ENCODE peak calls at places on chromosomes 6 and 20, in seven cellular contexts. E is H1, I is SK-N-SH, V is HCT116, U is GM12878, Y is HepG2, A is K562. R is an unnamed sample.

GRCh38 chr6:149964243-149965190 is 774 bp downstream of the ULBP1 start:
- DNase-seq in I (peak), Y (no peak), E (peak), V (no peak), A (no peak), U (no peak), R (no peak)

GRCh38 chr6:44034931-44035345 is 92.3 kb downstream of the MRPL14 start:
- DNase-seq in V (no peak), A (no peak), Y (no peak), E (no peak), U (no peak), I (no peak), R (no peak)

GRCh38 chr6:116682334-116682712 is 1.3 kb downstream of the KPNA5 start:
- DNase-seq in E (no peak), V (no peak), Y (no peak), U (peak), A (no peak), I (peak), R (no peak)

GRCh38 chr20:14992961-14993360 is 655.5 kb upstream of the FLRT3 start:
- DNase-seq in U (no peak), I (peak), E (no peak), V (no peak), Y (peak), A (no peak), R (no peak)

GRCh38 chr6:10633216-10633615 is 61.2 kb downstream of the C6orf52 start:
- DNase-seq in I (no peak), E (no peak), A (no peak), V (peak), Y (peak), U (peak), R (no peak)

GRCh38 chr20:19110866-19111460 is 101.5 kb upstream of the SLC24A3 start:
- DNase-seq in U (no peak), I (no peak), V (no peak), Y (no peak), E (no peak), A (no peak), R (no peak)

GRCh38 chr6:22401206-22401605 is 104.4 kb upstream of the PRL start:
- DNase-seq in U (no peak), V (no peak), A (no peak), E (no peak), Y (no peak), I (no peak), R (no peak)

GRCh38 chr6:15290067-15290641 is 44.3 kb downstream of the JARID2 start:
- DNase-seq in A (no peak), E (no peak), U (no peak), I (no peak), Y (no peak), V (no peak), R (no peak)

GRCh38 chr6:4914412-4915159 is 89.3 kb downstream of the RPP40 start:
- DNase-seq in A (no peak), E (no peak), Y (no peak), U (no peak), V (no peak), I (no peak), R (no peak)

GRCh38 chr6:35449287-35449881 is 2.8 kb upstream of the FANCE start:
- DNase-seq in V (no peak), I (peak), A (peak), Y (peak), U (no peak), E (peak), R (peak)

GRCh38 chr6:56524891-56525703 is 117.6 kb downstream of the DST start:
- DNase-seq in V (no peak), I (no peak), U (no peak), E (no peak), Y (no peak), A (no peak), R (no peak)

GRCh38 chr6:24574809-24575208 is 71.2 kb downstream of the KIAA0319 start:
- DNase-seq in E (no peak), U (no peak), A (no peak), Y (no peak), I (peak), V (no peak), R (no peak)

GRCh38 chr6:166957087-166957804 is 896 bp upstream of the RNASET2 start:
- DNase-seq in V (no peak), E (peak), A (peak), Y (peak), U (no peak), I (peak), R (no peak)

GRCh38 chr20:44087051-44087856 is 99.7 kb downstream of the JPH2 start:
- DNase-seq in U (no peak), A (no peak), V (no peak), Y (no peak), I (no peak), E (no peak), R (no peak)

GRCh38 chr20:44087857-44088120 is 99.2 kb downstream of the JPH2 start:
- DNase-seq in V (no peak), U (no peak), E (no peak), I (no peak), A (no peak), Y (no peak), R (no peak)

GRCh38 chr20:44084439-44084838 is 102.5 kb downstream of the JPH2 start:
- DNase-seq in V (no peak), Y (no peak), I (no peak), A (no peak), U (no peak), E (no peak), R (no peak)

GRCh38 chr20:44084891-44085290 is 102.1 kb downstream of the JPH2 start:
- DNase-seq in V (no peak), I (no peak), A (no peak), U (no peak), E (no peak), Y (no peak), R (no peak)

GRCh38 chr20:44085616-44086434 is 101.2 kb downstream of the JPH2 start:
- DNase-seq in A (no peak), I (no peak), Y (no peak), E (no peak), V (no peak), U (no peak), R (no peak)
- TF ChIP-seq JUND in A (no peak), I (no peak), Y (no peak), E (no peak), V (no peak), U (no peak), R (no peak)

DNA sequence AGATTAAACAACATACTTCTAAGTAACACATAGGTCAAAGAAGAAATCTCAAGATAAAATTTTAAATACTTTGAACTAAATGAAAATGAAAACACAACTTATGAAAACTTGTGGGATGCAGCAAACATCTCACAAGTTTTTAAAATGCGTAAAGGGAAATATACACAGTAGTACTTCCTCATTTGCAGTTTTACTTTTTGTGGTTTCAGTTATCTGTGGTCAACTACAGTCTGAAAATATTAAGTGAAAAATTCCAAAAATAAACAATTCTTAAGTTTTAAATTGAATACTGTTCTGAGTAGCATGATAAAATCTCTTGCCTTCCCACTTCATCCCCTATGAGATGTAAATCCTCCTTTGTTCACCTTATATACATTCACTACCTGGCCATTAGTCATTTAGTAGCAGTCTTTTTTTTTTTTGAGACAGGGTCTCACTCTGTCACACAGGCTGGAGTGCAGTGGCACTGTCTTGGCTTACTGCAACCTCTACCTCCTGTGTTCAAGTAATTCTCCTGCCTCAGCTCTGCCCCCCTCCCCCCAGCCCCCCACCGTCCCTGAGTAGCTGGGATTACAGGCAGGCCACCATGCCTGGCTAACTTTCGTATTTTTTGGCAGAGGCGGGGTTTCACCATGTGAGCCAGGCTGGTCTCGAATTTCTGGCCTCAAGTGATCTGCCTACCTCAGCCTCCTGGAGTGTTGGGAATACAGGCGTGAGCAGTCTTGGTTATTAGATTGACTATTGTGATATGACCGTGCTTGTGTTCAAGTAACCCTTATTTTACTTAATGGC is 154.6 kb upstream of the AHI1 start:
- DNase-seq in U (peak), V (no peak), I (no peak), Y (no peak), A (no peak), E (no peak), R (no peak)
- TF ChIP-seq JUND in U (no peak), V (no peak), I (no peak), Y (no peak), A (no peak), E (no peak), R (no peak)

GRCh38 chr6:8983202-8983688 is 547.9 kb upstream of the SLC35B3 start:
- DNase-seq in V (peak), U (peak), I (peak), Y (peak), A (peak), E (peak), R (peak)
- TF ChIP-seq JUND in V (no peak), U (no peak), I (no peak), Y (no peak), A (no peak), E (peak), R (no peak)

DNA sequence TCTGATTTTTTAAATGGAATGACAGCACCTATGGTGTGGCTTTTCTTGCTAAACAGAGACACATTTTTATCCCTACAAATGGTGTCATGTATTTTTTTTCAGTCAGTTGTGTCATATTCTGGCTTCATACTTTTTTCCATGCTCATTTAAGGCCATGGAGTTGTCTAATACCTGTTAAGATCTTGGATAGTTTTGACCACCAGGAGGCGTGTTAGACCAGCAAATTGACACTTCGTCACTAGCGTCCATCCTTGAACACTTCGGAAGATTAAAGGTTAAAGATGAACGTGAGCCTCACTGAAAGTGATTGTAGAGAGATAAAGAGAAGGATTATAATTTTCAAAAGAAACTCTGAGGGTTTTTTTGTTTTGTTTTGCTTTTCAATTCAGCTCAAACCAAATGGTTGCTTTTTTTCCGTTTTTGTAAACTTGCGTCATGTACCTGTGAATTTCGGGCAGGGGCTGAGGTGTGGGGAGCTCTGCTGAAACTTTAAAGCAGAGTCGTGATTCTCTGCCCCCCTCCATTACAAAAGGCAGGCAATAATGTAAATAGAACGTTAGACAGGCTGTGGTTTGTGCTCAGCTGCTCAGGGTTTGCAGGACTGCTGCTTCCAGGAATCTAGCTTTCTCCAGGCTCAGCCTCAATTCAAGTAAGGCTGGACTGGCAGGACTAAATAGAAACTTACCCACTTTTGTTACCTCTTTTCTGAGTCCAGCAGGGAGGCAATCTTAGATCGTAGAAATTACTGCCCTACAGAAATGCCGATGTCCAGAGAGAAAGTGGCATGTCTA is 245.1 kb downstream of the FOXA2 start:
- DNase-seq in A (peak), Y (peak), V (peak), E (peak), U (no peak), I (peak), R (peak)
- TF ChIP-seq JUND in A (no peak), Y (no peak), V (no peak), E (no peak), U (no peak), I (no peak), R (no peak)

DNA sequence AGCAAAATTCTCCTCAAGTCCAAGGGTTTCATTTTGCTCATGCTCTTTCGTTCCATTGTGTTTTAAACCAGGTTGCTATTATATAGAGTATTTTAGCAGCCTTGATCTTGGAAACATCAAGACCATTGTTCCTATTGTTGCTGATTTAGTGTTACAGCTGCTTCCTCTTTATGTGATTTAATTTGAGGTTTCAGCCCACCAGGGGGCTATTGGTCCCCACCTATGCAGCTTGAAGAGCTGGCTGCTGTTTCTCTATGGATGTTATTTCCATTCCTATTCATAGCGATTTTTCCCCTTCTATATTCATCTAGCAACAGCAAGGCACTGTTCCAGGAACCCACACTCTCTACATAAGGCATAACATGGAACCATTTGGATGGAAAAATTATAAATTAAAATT is 418.8 kb downstream of the CDKAL1 start:
- DNase-seq in U (no peak), V (no peak), I (peak), Y (no peak), A (no peak), E (no peak), R (no peak)
- TF ChIP-seq JUND in U (no peak), V (no peak), I (no peak), Y (no peak), A (no peak), E (no peak), R (no peak)

GRCh38 chr20:675453-676314 is at the start of gene SCRT2:
- DNase-seq in I (peak), Y (peak), E (peak), V (no peak), U (no peak), A (peak), R (peak)
- TF ChIP-seq JUND in I (no peak), Y (no peak), E (no peak), V (no peak), U (no peak), A (no peak), R (no peak)

DNA sequence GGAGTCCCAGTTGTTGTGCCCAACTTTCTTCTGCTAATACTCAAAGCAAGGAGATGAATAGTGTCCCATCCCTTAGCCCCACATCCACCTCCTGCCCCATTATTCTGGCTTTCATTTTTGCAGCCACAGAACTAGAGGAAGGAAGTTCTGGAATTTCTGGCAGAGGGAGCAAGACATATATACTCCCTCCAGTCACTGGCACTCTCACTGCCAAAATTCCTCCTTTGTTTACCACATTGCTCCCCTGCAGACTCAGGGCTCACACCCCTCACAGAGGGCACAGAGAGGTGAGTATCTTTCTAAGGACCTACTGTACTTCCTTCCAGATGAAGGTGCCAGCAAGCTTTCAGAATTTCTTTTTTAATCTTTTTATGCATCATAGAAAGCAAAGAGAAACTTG is 168.0 kb upstream of the ID4 start:
- DNase-seq in Y (no peak), E (no peak), V (no peak), I (no peak), U (no peak), A (no peak), R (peak)
- TF ChIP-seq JUND in Y (no peak), E (no peak), V (no peak), I (peak), U (no peak), A (no peak), R (no peak)

GRCh38 chr20:39789411-39789810 is 827.3 kb downstream of the DHX35 start:
- DNase-seq in V (no peak), I (no peak), U (no peak), A (no peak), E (no peak), Y (no peak), R (no peak)
- TF ChIP-seq JUND in V (no peak), I (no peak), U (no peak), A (no peak), E (no peak), Y (no peak), R (no peak)

GRCh38 chr6:12343122-12343439 is 52.9 kb downstream of the EDN1 start:
- DNase-seq in V (no peak), I (no peak), A (no peak), Y (no peak), E (no peak), U (no peak), R (no peak)
- TF ChIP-seq JUND in V (no peak), I (no peak), A (no peak), Y (no peak), E (no peak), U (no peak), R (no peak)

DNA sequence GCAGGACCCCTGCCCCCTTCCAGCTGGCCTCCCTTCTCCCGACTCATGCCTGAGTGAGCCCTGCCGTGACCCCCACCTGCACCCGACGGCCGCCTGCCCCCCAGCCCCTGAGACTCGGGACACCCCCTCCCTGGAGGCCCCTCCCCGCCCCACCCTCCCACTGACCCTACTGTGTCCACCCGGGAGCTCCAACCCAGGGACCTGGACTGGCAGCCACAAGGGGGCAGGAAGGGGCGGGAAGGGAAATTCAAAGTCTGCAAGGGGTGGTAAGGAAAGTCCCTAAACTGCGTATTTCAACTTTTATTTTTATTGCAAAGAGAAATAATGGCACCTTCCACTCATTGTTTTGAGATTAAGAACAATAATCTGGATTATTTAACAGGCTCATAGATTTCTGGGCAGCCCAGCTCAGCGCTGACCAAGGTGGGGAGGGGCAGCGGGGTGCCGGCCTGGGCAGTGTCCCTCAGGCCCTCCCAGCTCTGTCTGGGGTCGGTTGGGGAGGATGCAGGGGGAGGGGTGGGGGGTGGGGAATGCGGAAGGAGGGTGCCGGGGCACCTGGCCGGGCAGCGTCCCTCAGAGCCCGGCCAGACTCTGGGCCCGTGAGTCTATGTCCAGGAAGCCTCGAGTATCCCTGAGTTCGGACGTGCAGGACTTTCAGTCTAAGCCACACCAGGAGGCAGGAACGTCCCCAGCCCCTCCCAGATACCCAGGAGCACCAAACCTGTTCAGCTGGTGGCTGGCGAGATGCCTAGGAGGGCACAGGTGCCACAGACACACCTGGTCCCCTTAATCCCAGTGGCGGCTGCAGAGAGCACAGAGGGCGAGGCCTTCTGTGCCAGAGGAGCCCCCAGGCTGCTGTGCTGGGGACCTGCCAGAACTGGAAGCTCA is 1.3 kb upstream of the PTK6 start:
- DNase-seq in A (no peak), Y (peak), E (no peak), I (no peak), V (no peak), U (no peak), R (peak)
- TF ChIP-seq JUND in A (no peak), Y (no peak), E (no peak), I (no peak), V (no peak), U (no peak), R (no peak)

R was measured in T47D.